ENCODE peak calls at places on chromosome X, in nine cellular contexts. One of them, this sample, is unnamed.

GRCh38 chrX:150767475-150768131 is 74.4 kb downstream of the MTMR1 start:
- DNase-seq in HepG2: no peak
- DNase-seq in ovary: no peak
- DNase-seq in stomach: no peak
- DNase-seq in SK-N-SH: no peak
- DNase-seq in tibial nerve: no peak
- DNase-seq in transverse colon: no peak
- DNase-seq in suprapubic skin: no peak
- DNase-seq in upper lobe of left lung: no peak
- DNase-seq in this sample: no peak

GRCh38 chrX:127649011-127649410 is 403.2 kb downstream of the ACTRT1 start:
- DNase-seq in HepG2: no peak
- DNase-seq in suprapubic skin: no peak
- DNase-seq in stomach: no peak
- DNase-seq in SK-N-SH: no peak
- DNase-seq in upper lobe of left lung: no peak
- DNase-seq in tibial nerve: no peak
- DNase-seq in ovary: no peak
- DNase-seq in transverse colon: no peak
- DNase-seq in this sample: no peak

GRCh38 chrX:130028196-130028595 is 45.8 kb downstream of the BCORL1 start:
- DNase-seq in transverse colon: peak; percentile 51
- DNase-seq in tibial nerve: peak; percentile 47
- DNase-seq in SK-N-SH: peak; percentile 49
- DNase-seq in suprapubic skin: no peak
- DNase-seq in stomach: peak; percentile 57
- DNase-seq in ovary: no peak
- DNase-seq in upper lobe of left lung: peak; percentile 89
- DNase-seq in HepG2: no peak
- DNase-seq in this sample: no peak

GRCh38 chrX:13087322-13088154 is 43.1 kb upstream of the FAM9C start:
- DNase-seq in stomach: no peak
- DNase-seq in transverse colon: peak; percentile 45
- DNase-seq in ovary: no peak
- DNase-seq in suprapubic skin: no peak
- DNase-seq in HepG2: no peak
- DNase-seq in tibial nerve: no peak
- DNase-seq in upper lobe of left lung: no peak
- DNase-seq in SK-N-SH: no peak
- DNase-seq in this sample: no peak

GRCh38 chrX:79413009-79413408 is 45.9 kb upstream of the ITM2A start:
- DNase-seq in upper lobe of left lung: no peak
- DNase-seq in stomach: no peak
- DNase-seq in HepG2: peak; percentile 0
- DNase-seq in ovary: no peak
- DNase-seq in SK-N-SH: peak; percentile 1
- DNase-seq in tibial nerve: peak; percentile 6
- DNase-seq in transverse colon: no peak
- DNase-seq in suprapubic skin: no peak
- DNase-seq in this sample: no peak

GRCh38 chrX:44400588-44400987 is 57.1 kb upstream of the EFHC2 start:
- DNase-seq in SK-N-SH: no peak
- DNase-seq in stomach: no peak
- DNase-seq in ovary: no peak
- DNase-seq in HepG2: no peak
- DNase-seq in tibial nerve: no peak
- DNase-seq in upper lobe of left lung: no peak
- DNase-seq in suprapubic skin: no peak
- DNase-seq in transverse colon: no peak
- DNase-seq in this sample: no peak

GRCh38 chrX:118760025-118760424 is 32.6 kb downstream of the IL13RA1 start:
- DNase-seq in SK-N-SH: no peak
- DNase-seq in HepG2: no peak
- DNase-seq in upper lobe of left lung: no peak
- DNase-seq in ovary: no peak
- DNase-seq in tibial nerve: no peak
- DNase-seq in suprapubic skin: no peak
- DNase-seq in stomach: no peak
- DNase-seq in transverse colon: no peak
- DNase-seq in this sample: no peak

GRCh38 chrX:150770623-150771022 is 77.4 kb downstream of the MTMR1 start:
- DNase-seq in stomach: no peak
- DNase-seq in suprapubic skin: no peak
- DNase-seq in SK-N-SH: no peak
- DNase-seq in HepG2: no peak
- DNase-seq in ovary: no peak
- DNase-seq in tibial nerve: no peak
- DNase-seq in transverse colon: no peak
- DNase-seq in upper lobe of left lung: no peak
- DNase-seq in this sample: no peak

GRCh38 chrX:71282514-71283408 is 674 bp upstream of the NONO start:
- DNase-seq in suprapubic skin: no peak
- DNase-seq in tibial nerve: no peak
- DNase-seq in SK-N-SH: peak; percentile 42
- DNase-seq in stomach: no peak
- DNase-seq in HepG2: peak; percentile 29
- DNase-seq in upper lobe of left lung: no peak
- DNase-seq in transverse colon: no peak
- DNase-seq in ovary: no peak
- DNase-seq in this sample: no peak

GRCh38 chrX:100643943-100644587 is at the start of gene SRPX2:
- DNase-seq in stomach: no peak
- DNase-seq in transverse colon: peak; percentile 50
- DNase-seq in HepG2: no peak
- DNase-seq in SK-N-SH: no peak
- DNase-seq in upper lobe of left lung: no peak
- DNase-seq in suprapubic skin: no peak
- DNase-seq in ovary: peak; percentile 51
- DNase-seq in tibial nerve: peak; percentile 60
- DNase-seq in this sample: peak; percentile 85

GRCh38 chrX:118740276-118740889 is 13.0 kb downstream of the IL13RA1 start:
- DNase-seq in SK-N-SH: no peak
- DNase-seq in stomach: no peak
- DNase-seq in suprapubic skin: no peak
- DNase-seq in transverse colon: no peak
- DNase-seq in upper lobe of left lung: no peak
- DNase-seq in HepG2: no peak
- DNase-seq in ovary: no peak
- DNase-seq in tibial nerve: no peak
- DNase-seq in this sample: no peak

GRCh38 chrX:45591650-45592049 is 391.0 kb upstream of the DIPK2B start:
- DNase-seq in upper lobe of left lung: no peak
- DNase-seq in ovary: no peak
- DNase-seq in transverse colon: no peak
- DNase-seq in HepG2: no peak
- DNase-seq in stomach: no peak
- DNase-seq in tibial nerve: no peak
- DNase-seq in SK-N-SH: no peak
- DNase-seq in suprapubic skin: no peak
- DNase-seq in this sample: no peak

GRCh38 chrX:103329991-103330390 is at the start of gene TCEAL7:
- DNase-seq in tibial nerve: peak; percentile 20
- DNase-seq in transverse colon: no peak
- DNase-seq in suprapubic skin: no peak
- DNase-seq in upper lobe of left lung: no peak
- DNase-seq in SK-N-SH: peak; percentile 81
- DNase-seq in HepG2: no peak
- DNase-seq in ovary: peak; percentile 65
- DNase-seq in stomach: no peak
- DNase-seq in this sample: peak; percentile 79

GRCh38 chrX:21176927-21177571 is 197.2 kb upstream of the CNKSR2 start:
- DNase-seq in HepG2: no peak
- DNase-seq in ovary: no peak
- DNase-seq in upper lobe of left lung: no peak
- DNase-seq in transverse colon: no peak
- DNase-seq in suprapubic skin: no peak
- DNase-seq in stomach: no peak
- DNase-seq in tibial nerve: no peak
- DNase-seq in SK-N-SH: no peak
- DNase-seq in this sample: no peak

GRCh38 chrX:96455078-96455477 is 229.6 kb upstream of the DIAPH2 start:
- DNase-seq in suprapubic skin: no peak
- DNase-seq in tibial nerve: no peak
- DNase-seq in upper lobe of left lung: no peak
- DNase-seq in SK-N-SH: no peak
- DNase-seq in transverse colon: no peak
- DNase-seq in ovary: no peak
- DNase-seq in HepG2: no peak
- DNase-seq in stomach: no peak
- DNase-seq in this sample: no peak
- TF ChIP-seq EP300 in suprapubic skin: no peak
- TF ChIP-seq EP300 in tibial nerve: no peak
- TF ChIP-seq EP300 in upper lobe of left lung: no peak
- TF ChIP-seq EP300 in SK-N-SH: no peak
- TF ChIP-seq EP300 in transverse colon: no peak
- TF ChIP-seq EP300 in ovary: no peak
- TF ChIP-seq EP300 in HepG2: no peak
- TF ChIP-seq EP300 in stomach: no peak
- TF ChIP-seq EP300 in this sample: no peak

DNA sequence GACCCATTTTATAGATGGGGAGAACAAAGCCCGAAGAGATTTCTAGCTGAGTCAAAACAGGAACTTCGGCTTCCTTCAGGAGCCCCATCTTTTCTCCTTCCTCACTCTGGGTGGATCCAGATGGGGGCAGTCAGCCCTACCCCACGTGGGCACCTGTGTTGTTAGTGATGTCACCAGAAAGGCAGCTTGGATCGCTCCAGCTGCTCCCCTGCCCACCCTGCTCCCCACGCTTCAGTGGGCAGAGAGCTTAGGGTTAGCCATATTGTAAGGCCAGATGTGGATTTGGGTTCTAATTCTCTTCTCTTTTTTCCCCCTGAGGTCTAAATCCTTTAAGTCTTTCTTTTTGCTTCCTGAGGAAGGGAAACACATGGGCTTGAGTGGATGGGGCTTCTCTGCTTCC is 132.3 kb upstream of the PJA1 start:
- DNase-seq in tibial nerve: no peak
- DNase-seq in transverse colon: no peak
- DNase-seq in suprapubic skin: no peak
- DNase-seq in stomach: no peak
- DNase-seq in SK-N-SH: no peak
- DNase-seq in ovary: no peak
- DNase-seq in upper lobe of left lung: no peak
- DNase-seq in HepG2: no peak
- DNase-seq in this sample: no peak
- H3K36me3 ChIP-seq in tibial nerve: no peaks in the 10 kb centered on the region
- H3K36me3 ChIP-seq in transverse colon: no peaks in the 10 kb centered on the region
- H3K36me3 ChIP-seq in suprapubic skin: no peaks in the 10 kb centered on the region
- H3K36me3 ChIP-seq in stomach: no peaks in the 10 kb centered on the region
- H3K36me3 ChIP-seq in SK-N-SH: no peaks in the 10 kb centered on the region
- H3K36me3 ChIP-seq in ovary: no peaks in the 10 kb centered on the region
- H3K36me3 ChIP-seq in upper lobe of left lung: no peaks in the 10 kb centered on the region
- H3K36me3 ChIP-seq in HepG2: no peaks in the 10 kb centered on the region
- H3K36me3 ChIP-seq in this sample: no peaks in the 10 kb centered on the region

GRCh38 chrX:786441-786881 is 155.9 kb downstream of the SHOX start:
- DNase-seq in HepG2: no peak
- DNase-seq in SK-N-SH: no peak
- DNase-seq in tibial nerve: no peak
- DNase-seq in ovary: no peak
- DNase-seq in suprapubic skin: no peak
- DNase-seq in upper lobe of left lung: no peak
- DNase-seq in stomach: no peak
- DNase-seq in transverse colon: no peak
- DNase-seq in this sample: no peak

GRCh38 chrX:784829-785228 is 154.2 kb downstream of the SHOX start:
- DNase-seq in SK-N-SH: no peak
- DNase-seq in ovary: no peak
- DNase-seq in upper lobe of left lung: no peak
- DNase-seq in HepG2: no peak
- DNase-seq in stomach: no peak
- DNase-seq in suprapubic skin: no peak
- DNase-seq in transverse colon: no peak
- DNase-seq in tibial nerve: no peak
- DNase-seq in this sample: no peak

GRCh38 chrX:776529-777230 is 146.1 kb downstream of the SHOX start:
- DNase-seq in suprapubic skin: no peak
- DNase-seq in stomach: peak; percentile 28
- DNase-seq in ovary: no peak
- DNase-seq in HepG2: no peak
- DNase-seq in upper lobe of left lung: no peak
- DNase-seq in tibial nerve: no peak
- DNase-seq in SK-N-SH: no peak
- DNase-seq in transverse colon: no peak
- DNase-seq in this sample: no peak

GRCh38 chrX:776061-776460 is 145.5 kb downstream of the SHOX start:
- DNase-seq in upper lobe of left lung: no peak
- DNase-seq in stomach: no peak
- DNase-seq in HepG2: no peak
- DNase-seq in transverse colon: no peak
- DNase-seq in ovary: no peak
- DNase-seq in SK-N-SH: no peak
- DNase-seq in tibial nerve: no peak
- DNase-seq in suprapubic skin: no peak
- DNase-seq in this sample: no peak

DNA sequence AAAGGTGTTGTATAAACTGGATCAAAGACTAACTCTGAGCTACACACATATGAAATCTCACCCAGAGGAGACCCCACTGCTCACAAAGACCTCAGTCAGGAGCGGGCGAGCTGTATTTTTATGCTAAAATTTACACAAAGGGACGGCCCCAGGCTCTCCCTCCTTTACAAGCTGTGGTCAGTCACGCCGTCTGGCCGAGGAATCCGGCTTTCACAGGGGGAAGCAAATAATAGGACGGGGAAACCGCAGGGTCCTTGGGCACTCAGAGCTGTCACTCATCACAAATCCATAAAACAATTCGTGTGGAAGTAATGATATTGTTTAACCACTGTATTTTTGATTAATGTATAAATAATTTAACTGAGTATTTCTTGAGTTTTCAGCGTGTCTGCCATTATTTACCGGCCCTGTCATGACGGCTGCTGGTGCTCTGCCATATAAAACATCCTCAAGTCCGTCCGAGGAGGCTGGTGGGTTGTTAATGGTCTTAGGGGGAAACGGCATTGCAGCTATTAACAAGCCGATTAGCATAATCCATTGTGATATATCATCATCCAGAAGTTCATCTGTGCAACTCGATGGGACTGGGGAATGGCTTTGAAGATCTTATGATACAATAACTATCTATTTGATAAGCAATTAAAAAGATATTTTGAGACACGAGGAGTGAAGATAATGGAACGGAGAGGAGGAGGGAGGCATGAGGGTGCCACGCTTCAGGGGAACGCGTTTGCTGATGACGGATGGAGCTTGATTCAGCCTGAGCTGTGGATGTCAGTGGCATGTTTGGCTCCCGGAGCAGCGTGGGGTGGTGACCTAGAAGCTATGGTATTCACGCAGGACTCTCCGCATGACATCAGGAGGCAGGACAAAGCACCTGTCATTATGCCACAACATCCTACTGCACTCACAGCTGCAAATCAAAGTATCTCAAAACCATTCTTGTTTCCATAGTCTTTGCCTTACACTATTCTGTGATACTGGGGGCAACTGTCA is 150.9 kb downstream of the SHOX start:
- DNase-seq in transverse colon: no peak
- DNase-seq in suprapubic skin: no peak
- DNase-seq in tibial nerve: no peak
- DNase-seq in SK-N-SH: no peak
- DNase-seq in HepG2: no peak
- DNase-seq in upper lobe of left lung: no peak
- DNase-seq in ovary: no peak
- DNase-seq in stomach: peak; percentile 13
- DNase-seq in this sample: no peak
- TF ChIP-seq EP300 in transverse colon: no peak
- TF ChIP-seq EP300 in suprapubic skin: no peak
- TF ChIP-seq EP300 in tibial nerve: no peak
- TF ChIP-seq EP300 in SK-N-SH: no peak
- TF ChIP-seq EP300 in HepG2: no peak
- TF ChIP-seq EP300 in upper lobe of left lung: no peak
- TF ChIP-seq EP300 in ovary: no peak
- TF ChIP-seq EP300 in stomach: no peak
- TF ChIP-seq EP300 in this sample: no peak

GRCh38 chrX:1418901-1419544 is 27.1 kb upstream of the SLC25A6 start:
- DNase-seq in ovary: no peak
- DNase-seq in suprapubic skin: peak; percentile 46
- DNase-seq in transverse colon: no peak
- DNase-seq in tibial nerve: no peak
- DNase-seq in upper lobe of left lung: no peak
- DNase-seq in SK-N-SH: no peak
- DNase-seq in stomach: no peak
- DNase-seq in HepG2: no peak
- DNase-seq in this sample: peak; percentile 63
- H3K36me3 ChIP-seq in ovary: no peaks in the 10 kb centered on the region
- H3K36me3 ChIP-seq in suprapubic skin: peaks cover 72% of the 10 kb centered on the region
- H3K36me3 ChIP-seq in transverse colon: no peaks in the 10 kb centered on the region
- H3K36me3 ChIP-seq in tibial nerve: peaks cover 5% of the 10 kb centered on the region
- H3K36me3 ChIP-seq in upper lobe of left lung: peaks cover 19% of the 10 kb centered on the region
- H3K36me3 ChIP-seq in SK-N-SH: peaks cover 22% of the 10 kb centered on the region
- H3K36me3 ChIP-seq in stomach: peaks cover 64% of the 10 kb centered on the region
- H3K36me3 ChIP-seq in HepG2: peaks cover 9% of the 10 kb centered on the region
- H3K36me3 ChIP-seq in this sample: peaks cover 24% of the 10 kb centered on the region

This sample was measured in sigmoid colon.